ENCODE peak calls at places on chromosome 6, in four cellular contexts. One of them, this sample, is unnamed.

GRCh38 chr6:132818404-132819359 is 4.3 kb downstream of the RPS12 start:
- DNase-seq in OCI-LY7: peak
- DNase-seq in brain microvascular endothelial cell: no peak
- DNase-seq in H9: no peak
- DNase-seq in this sample: peak

GRCh38 chr6:123333000-123333756 is 303.6 kb downstream of the TRDN start:
- DNase-seq in OCI-LY7: no peak
- DNase-seq in brain microvascular endothelial cell: no peak
- DNase-seq in H9: no peak
- DNase-seq in this sample: peak

GRCh38 chr6:145960918-145961604 is 3.1 kb downstream of the SHPRH start:
- DNase-seq in OCI-LY7: no peak
- DNase-seq in brain microvascular endothelial cell: no peak
- DNase-seq in H9: no peak
- DNase-seq in this sample: peak

GRCh38 chr6:63525186-63525878 is 46.9 kb upstream of the LOC128125822 start:
- DNase-seq in OCI-LY7: peak
- DNase-seq in brain microvascular endothelial cell: no peak
- DNase-seq in H9: peak
- DNase-seq in this sample: no peak

GRCh38 chr6:17038316-17038715 is 63.5 kb upstream of the STMND1 start:
- DNase-seq in OCI-LY7: no peak
- DNase-seq in brain microvascular endothelial cell: no peak
- DNase-seq in H9: no peak
- DNase-seq in this sample: no peak

GRCh38 chr6:146770965-146771735 is 172.4 kb downstream of the ADGB start:
- DNase-seq in OCI-LY7: peak
- DNase-seq in brain microvascular endothelial cell: no peak
- DNase-seq in H9: no peak
- DNase-seq in this sample: no peak

GRCh38 chr6:24910850-24911712 is 24.7 kb downstream of the RIPOR2 start:
- DNase-seq in OCI-LY7: peak
- DNase-seq in brain microvascular endothelial cell: no peak
- DNase-seq in H9: peak
- DNase-seq in this sample: peak

GRCh38 chr6:74574794-74575193 is 631.1 kb downstream of the COL12A1 start:
- DNase-seq in OCI-LY7: peak
- DNase-seq in brain microvascular endothelial cell: peak
- DNase-seq in H9: no peak
- DNase-seq in this sample: peak

GRCh38 chr6:166365221-166365620 is 17.5 kb downstream of the MPC1 start:
- DNase-seq in OCI-LY7: no peak
- DNase-seq in brain microvascular endothelial cell: peak
- DNase-seq in H9: no peak
- DNase-seq in this sample: peak

GRCh38 chr6:108118791-108119211 is 44.3 kb upstream of the OSTM1 start:
- DNase-seq in OCI-LY7: no peak
- DNase-seq in brain microvascular endothelial cell: no peak
- DNase-seq in H9: peak
- DNase-seq in this sample: peak

GRCh38 chr6:141131616-141132015 is 1001.1 kb upstream of the GJE1 start:
- DNase-seq in OCI-LY7: no peak
- DNase-seq in brain microvascular endothelial cell: no peak
- DNase-seq in H9: no peak
- DNase-seq in this sample: no peak

GRCh38 chr6:106961136-106961535 is 13.4 kb downstream of the CD24 start:
- DNase-seq in OCI-LY7: no peak
- DNase-seq in brain microvascular endothelial cell: no peak
- DNase-seq in H9: no peak
- DNase-seq in this sample: no peak

GRCh38 chr6:37831457-37831856 is 11.9 kb downstream of the ZFAND3 start:
- DNase-seq in OCI-LY7: no peak
- DNase-seq in brain microvascular endothelial cell: no peak
- DNase-seq in H9: no peak
- DNase-seq in this sample: no peak

GRCh38 chr6:37339911-37340638 is 13.7 kb upstream of the RNF8 start:
- DNase-seq in OCI-LY7: no peak
- DNase-seq in brain microvascular endothelial cell: no peak
- DNase-seq in H9: no peak
- DNase-seq in this sample: peak

GRCh38 chr6:69704916-69705315 is 91.9 kb downstream of the LMBRD1 start:
- DNase-seq in OCI-LY7: no peak
- DNase-seq in brain microvascular endothelial cell: peak
- DNase-seq in H9: no peak
- DNase-seq in this sample: peak

GRCh38 chr6:73515204-73516101 is 5.4 kb downstream of the EEF1A1 start:
- DNase-seq in OCI-LY7: peak
- DNase-seq in brain microvascular endothelial cell: no peak
- DNase-seq in H9: peak
- DNase-seq in this sample: peak

GRCh38 chr6:156848533-156848932 is 71.4 kb downstream of the ARID1B start:
- DNase-seq in OCI-LY7: no peak
- DNase-seq in brain microvascular endothelial cell: no peak
- DNase-seq in H9: no peak
- DNase-seq in this sample: peak

GRCh38 chr6:150392452-150393220 is 23.8 kb downstream of the IYD start:
- DNase-seq in OCI-LY7: no peak
- DNase-seq in brain microvascular endothelial cell: no peak
- DNase-seq in H9: no peak
- DNase-seq in this sample: no peak

GRCh38 chr6:104711371-104711770 is 148.3 kb downstream of the HACE1 start:
- DNase-seq in OCI-LY7: no peak
- DNase-seq in brain microvascular endothelial cell: peak
- DNase-seq in H9: no peak
- DNase-seq in this sample: peak

GRCh38 chr6:21310736-21311135 is 282.8 kb upstream of the SOX4 start:
- DNase-seq in OCI-LY7: no peak
- DNase-seq in brain microvascular endothelial cell: no peak
- DNase-seq in H9: no peak
- DNase-seq in this sample: no peak

GRCh38 chr6:21300439-21300838 is 293.1 kb upstream of the SOX4 start:
- DNase-seq in OCI-LY7: no peak
- DNase-seq in brain microvascular endothelial cell: no peak
- DNase-seq in H9: no peak
- DNase-seq in this sample: no peak

GRCh38 chr6:21309791-21310190 is 283.8 kb upstream of the SOX4 start:
- DNase-seq in OCI-LY7: no peak
- DNase-seq in brain microvascular endothelial cell: no peak
- DNase-seq in H9: no peak
- DNase-seq in this sample: peak

DNA sequence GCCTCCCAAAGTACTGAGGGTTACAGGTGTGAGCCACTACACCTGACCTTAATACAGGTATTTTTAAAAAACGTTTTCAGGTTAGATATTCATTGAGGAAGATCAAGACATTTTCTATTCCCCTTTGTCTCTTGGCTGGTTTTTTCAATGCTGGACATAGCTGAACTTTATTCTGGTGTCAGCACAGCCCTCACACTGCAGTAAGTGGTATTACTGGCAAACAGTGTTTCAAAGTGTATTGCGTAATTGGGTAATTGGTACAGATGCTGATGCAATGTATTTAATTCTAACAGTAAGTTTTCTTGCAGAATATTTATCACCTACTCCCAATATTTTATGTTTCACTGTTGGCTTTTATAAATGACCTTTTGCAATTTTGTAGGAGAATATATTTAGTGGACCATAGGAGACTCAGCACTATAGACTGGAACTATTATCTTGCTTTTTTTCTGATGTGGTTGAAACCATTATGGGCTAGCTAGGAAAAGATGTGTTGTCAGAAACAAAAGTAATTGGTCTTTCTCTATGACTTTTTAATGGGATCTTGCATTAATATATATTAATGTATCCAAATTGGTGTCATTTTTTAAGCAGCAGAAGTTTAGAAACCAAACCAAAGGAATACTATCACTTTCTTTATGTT is 287.6 kb upstream of the SOX4 start:
- DNase-seq in OCI-LY7: no peak
- DNase-seq in brain microvascular endothelial cell: no peak
- DNase-seq in H9: no peak
- DNase-seq in this sample: peak
- TF ChIP-seq CTCF in OCI-LY7: no peak
- TF ChIP-seq CTCF in brain microvascular endothelial cell: peak
- TF ChIP-seq CTCF in H9: no peak
- TF ChIP-seq CTCF in this sample: peak

GRCh38 chr6:160060221-160060620 is 61.4 kb upstream of the SLC22A1 start:
- DNase-seq in OCI-LY7: no peak
- DNase-seq in brain microvascular endothelial cell: no peak
- DNase-seq in H9: no peak
- DNase-seq in this sample: no peak

GRCh38 chr6:160065200-160065599 is 56.4 kb upstream of the SLC22A1 start:
- DNase-seq in OCI-LY7: no peak
- DNase-seq in brain microvascular endothelial cell: no peak
- DNase-seq in H9: no peak
- DNase-seq in this sample: no peak

GRCh38 chr6:160060920-160061447 is 60.6 kb upstream of the SLC22A1 start:
- DNase-seq in OCI-LY7: no peak
- DNase-seq in brain microvascular endothelial cell: no peak
- DNase-seq in H9: no peak
- DNase-seq in this sample: no peak

GRCh38 chr6:160067564-160067963 is 54.1 kb upstream of the SLC22A1 start:
- DNase-seq in OCI-LY7: peak
- DNase-seq in brain microvascular endothelial cell: no peak
- DNase-seq in H9: no peak
- DNase-seq in this sample: no peak

GRCh38 chr6:160063771-160064413 is 57.7 kb upstream of the SLC22A1 start:
- DNase-seq in OCI-LY7: no peak
- DNase-seq in brain microvascular endothelial cell: no peak
- DNase-seq in H9: no peak
- DNase-seq in this sample: no peak
- TF ChIP-seq CTCF in OCI-LY7: no peak
- TF ChIP-seq CTCF in brain microvascular endothelial cell: no peak
- TF ChIP-seq CTCF in H9: no peak
- TF ChIP-seq CTCF in this sample: no peak

GRCh38 chr6:169902070-169902469 is 150.6 kb downstream of the ERMARD start:
- DNase-seq in OCI-LY7: no peak
- DNase-seq in brain microvascular endothelial cell: no peak
- DNase-seq in H9: no peak
- DNase-seq in this sample: no peak
- TF ChIP-seq CTCF in OCI-LY7: no peak
- TF ChIP-seq CTCF in brain microvascular endothelial cell: no peak
- TF ChIP-seq CTCF in H9: no peak
- TF ChIP-seq CTCF in this sample: no peak

DNA sequence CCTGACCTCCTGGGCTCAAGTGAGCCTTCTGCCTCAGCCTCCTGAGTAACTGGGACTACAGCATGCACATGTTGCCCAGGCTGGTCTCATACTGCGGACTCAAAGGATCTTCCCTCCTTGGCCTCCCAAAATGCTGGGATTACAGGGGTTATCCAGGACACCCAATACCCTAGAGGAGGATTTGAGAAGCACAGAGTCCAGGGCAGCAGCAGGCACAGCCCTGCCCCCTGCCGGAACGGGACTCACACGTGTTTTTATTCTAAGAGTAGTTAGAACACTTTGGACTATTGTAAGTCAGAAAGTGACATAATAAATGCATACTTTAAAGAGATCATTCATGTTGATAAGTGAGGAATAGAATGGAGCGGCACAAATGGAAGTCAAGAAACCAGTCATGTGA is 80.2 kb downstream of the C6orf118 start:
- DNase-seq in OCI-LY7: no peak
- DNase-seq in brain microvascular endothelial cell: no peak
- DNase-seq in H9: no peak
- DNase-seq in this sample: no peak
- TF ChIP-seq CTCF in OCI-LY7: no peak
- TF ChIP-seq CTCF in brain microvascular endothelial cell: no peak
- TF ChIP-seq CTCF in H9: peak
- TF ChIP-seq CTCF in this sample: no peak

DNA sequence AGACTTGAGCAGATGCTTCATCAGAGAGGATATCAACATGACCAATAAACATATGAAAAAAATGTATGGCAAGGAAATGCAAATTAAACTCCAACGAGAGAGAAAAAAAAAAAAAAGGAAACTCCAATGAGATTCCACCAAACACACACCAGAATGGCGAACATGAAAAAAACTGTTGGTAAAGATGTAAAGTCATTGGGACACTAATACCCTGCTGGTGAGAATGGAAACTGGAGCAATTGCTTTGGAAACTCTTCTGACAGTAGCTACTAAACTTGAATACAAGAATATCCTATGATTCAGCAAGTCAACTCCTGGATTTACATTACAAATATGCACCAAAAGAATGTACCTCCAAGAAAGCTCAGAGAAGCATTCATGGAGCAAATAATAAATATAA is 260.7 kb upstream of the ECI2 start:
- DNase-seq in OCI-LY7: no peak
- DNase-seq in brain microvascular endothelial cell: no peak
- DNase-seq in H9: no peak
- DNase-seq in this sample: no peak
- TF ChIP-seq CTCF in OCI-LY7: no peak
- TF ChIP-seq CTCF in brain microvascular endothelial cell: peak
- TF ChIP-seq CTCF in H9: peak
- TF ChIP-seq CTCF in this sample: no peak

GRCh38 chr6:52786249-52786956 is 17.2 kb downstream of the GSTA1 start:
- DNase-seq in OCI-LY7: no peak
- DNase-seq in brain microvascular endothelial cell: no peak
- DNase-seq in H9: no peak
- DNase-seq in this sample: no peak
- TF ChIP-seq CTCF in OCI-LY7: no peak
- TF ChIP-seq CTCF in brain microvascular endothelial cell: no peak
- TF ChIP-seq CTCF in H9: no peak
- TF ChIP-seq CTCF in this sample: no peak